ENCODE peak calls at places on chromosomes 1 and 21, in ten cellular contexts. J, O, P, U, C, F, R, K, I and W are unnamed samples.

GRCh38 chr1:98556521-98557158 is 104.9 kb upstream of the SNX7 start:
- DNase-seq in J (no peak), I (no peak), P (no peak), R (no peak), U (peak), K (peak), C (peak), O (peak), F (peak), W (no peak)

GRCh38 chr1:108050134-108050533 is 85.2 kb upstream of the VAV3 start:
- DNase-seq in P (no peak), I (no peak), R (no peak), O (no peak), U (no peak), J (no peak), C (no peak), K (no peak), F (no peak), W (no peak)

GRCh38 chr1:112708489-112708888 is 1.6 kb upstream of the RHOC start:
- DNase-seq in F (no peak), C (no peak), O (no peak), P (no peak), K (no peak), U (no peak), J (no peak), I (no peak), R (no peak), W (no peak)

GRCh38 chr1:41783189-41783639 is 135.5 kb downstream of the HIVEP3 start:
- DNase-seq in P (no peak), C (peak), J (peak), K (peak), U (peak), R (no peak), O (peak), I (peak), F (no peak), W (no peak)

GRCh38 chr1:202101182-202101581 is 21.5 kb upstream of the GPR37L1 start:
- DNase-seq in R (no peak), O (no peak), P (no peak), J (peak), C (no peak), I (no peak), K (no peak), F (no peak), U (no peak), W (peak)

GRCh38 chr1:229984310-229984991 is 82.6 kb upstream of the GALNT2 start:
- DNase-seq in F (no peak), O (no peak), P (no peak), K (no peak), J (no peak), U (no peak), R (no peak), C (no peak), I (no peak), W (no peak)

GRCh38 chr1:90840323-90840722 is 123.2 kb upstream of the BARHL2 start:
- DNase-seq in R (no peak), I (no peak), J (no peak), C (no peak), P (no peak), K (no peak), F (no peak), O (no peak), U (no peak), W (no peak)

GRCh38 chr1:84686203-84686602 is 4.1 kb downstream of the SSX2IP start:
- DNase-seq in K (no peak), J (no peak), I (no peak), P (no peak), R (no peak), O (no peak), C (no peak), U (no peak), F (no peak), W (no peak)

GRCh38 chr1:230222678-230223077 is 155.6 kb downstream of the GALNT2 start:
- DNase-seq in J (no peak), P (no peak), I (no peak), R (no peak), O (no peak), U (no peak), F (no peak), C (no peak), K (no peak), W (no peak)

GRCh38 chr1:71964188-71964587 is 318.2 kb downstream of the NEGR1 start:
- DNase-seq in R (no peak), U (no peak), I (no peak), O (no peak), J (no peak), P (no peak), C (no peak), K (no peak), F (no peak), W (no peak)

GRCh38 chr1:61241864-61242472 is 159.6 kb downstream of the NFIA start:
- DNase-seq in P (no peak), C (no peak), U (no peak), I (no peak), O (no peak), J (no peak), K (no peak), R (no peak), F (no peak), W (no peak)

GRCh38 chr1:3547055-3548005 is 64.0 kb downstream of the MEGF6 start:
- DNase-seq in O (no peak), R (no peak), J (no peak), K (no peak), P (no peak), F (no peak), U (no peak), C (no peak), I (no peak), W (no peak)

GRCh38 chr1:222045816-222046215 is 303.9 kb upstream of the DUSP10 start:
- DNase-seq in K (no peak), O (no peak), R (no peak), F (no peak), C (no peak), J (no peak), U (peak), P (no peak), I (no peak), W (no peak)

GRCh38 chr1:203278087-203278884 is 27.0 kb upstream of the BTG2 start:
- DNase-seq in J (peak), U (peak), C (peak), K (no peak), O (peak), P (no peak), I (peak), F (peak), R (peak), W (peak)

GRCh38 chr1:35557118-35557610 is at the start of gene KIAA0319L:
- DNase-seq in P (no peak), J (peak), F (peak), C (peak), K (peak), R (no peak), O (no peak), U (peak), I (no peak), W (peak)

GRCh38 chr21:31446206-31446900 is 102.3 kb upstream of the TIAM1 start:
- DNase-seq in O (no peak), U (peak), C (no peak), R (no peak), J (no peak), F (no peak), P (peak), K (no peak), I (no peak), W (no peak)

GRCh38 chr1:177927021-177927596 is 42.7 kb downstream of the SEC16B start:
- DNase-seq in P (no peak), K (no peak), O (peak), R (no peak), U (peak), J (no peak), C (peak), F (no peak), I (peak), W (no peak)

GRCh38 chr1:5373281-5373680 is 618.9 kb downstream of the NPHP4 start:
- DNase-seq in O (no peak), U (no peak), R (no peak), I (no peak), C (no peak), F (no peak), J (no peak), P (no peak), K (no peak), W (no peak)

GRCh38 chr1:54007613-54008012 is 10.4 kb downstream of the LDLRAD1 start:
- DNase-seq in U (no peak), J (no peak), R (no peak), I (no peak), P (no peak), C (no peak), O (no peak), F (no peak), K (no peak), W (no peak)

GRCh38 chr1:168504064-168504837 is 39.5 kb downstream of the XCL2 start:
- DNase-seq in I (no peak), O (peak), U (peak), R (no peak), J (no peak), P (no peak), F (no peak), C (no peak), K (no peak), W (no peak)

GRCh38 chr1:186948542-186948941 is 119.8 kb downstream of the PLA2G4A start:
- DNase-seq in F (no peak), I (no peak), J (no peak), C (no peak), K (no peak), U (no peak), O (no peak), P (no peak), R (no peak), W (no peak)

GRCh38 chr1:202689493-202690342 is 20.5 kb downstream of the SYT2 start:
- DNase-seq in J (no peak), I (no peak), U (no peak), K (no peak), P (no peak), O (no peak), F (no peak), C (peak), R (no peak), W (no peak)

GRCh38 chr1:3590145-3590768 is 21.1 kb downstream of the MEGF6 start:
- DNase-seq in C (no peak), I (no peak), P (no peak), U (no peak), F (no peak), R (no peak), O (no peak), J (no peak), K (no peak), W (peak)

GRCh38 chr1:151131832-151132675 is 14.4 kb downstream of the SEMA6C start:
- DNase-seq in U (no peak), I (no peak), P (no peak), K (no peak), F (no peak), C (no peak), O (no peak), R (peak), J (no peak), W (peak)

GRCh38 chr1:168913711-168914463 is 184.9 kb upstream of the DPT start:
- DNase-seq in R (no peak), F (no peak), O (no peak), J (no peak), C (no peak), K (no peak), I (no peak), P (no peak), U (no peak), W (no peak)

GRCh38 chr1:232038704-232039103 is 412.1 kb downstream of the DISC1 start:
- DNase-seq in P (no peak), O (no peak), F (no peak), R (no peak), C (no peak), J (no peak), I (no peak), K (no peak), U (no peak), W (no peak)

GRCh38 chr1:158149175-158149574 is 31.5 kb upstream of the CD1D start:
- DNase-seq in J (no peak), U (no peak), P (no peak), F (no peak), O (no peak), I (no peak), K (no peak), C (no peak), R (no peak), W (no peak)

GRCh38 chr1:192477630-192478029 is 97.9 kb upstream of the RGS1 start:
- DNase-seq in I (no peak), K (peak), J (no peak), O (peak), F (peak), R (no peak), C (peak), P (no peak), U (peak), W (peak)

GRCh38 chr1:39919545-39919944 is 17.8 kb upstream of the MYCL start:
- DNase-seq in F (peak), K (peak), C (peak), U (peak), J (peak), R (no peak), O (no peak), P (no peak), I (peak), W (peak)